ENCODE peak calls at places on chromosomes 16 and 17, in ten cellular contexts. R is progenitor cell of endocrine pancreas; A is mesothelial cell of epicardium; D is WTC11; P is heart left ventricle; Q is fibroblast of lung; Z is GM20000; W is esophagus muscularis mucosa; F is NB4; J is CD4-positive, alpha-beta T cell. K is an unnamed sample.

GRCh38 chr17:43906951-43907424 is 348 bp downstream of the MPP2 start:
- DNase-seq in R (no peak), A (no peak), D (peak), P (no peak), Q (no peak), Z (no peak), W (no peak), F (peak), J (no peak), K (no peak)

GRCh38 chr17:27751622-27752490 is 48.5 kb downstream of the NOS2 start:
- DNase-seq in R (no peak), A (no peak), D (no peak), P (no peak), Q (no peak), Z (no peak), W (no peak), F (no peak), J (no peak), K (peak)

GRCh38 chr17:48244121-48244711 is 136.7 kb downstream of the SNX11 start:
- DNase-seq in R (no peak), A (no peak), D (no peak), P (no peak), Q (peak), Z (no peak), W (no peak), F (peak), J (no peak), K (no peak)

GRCh38 chr17:13352747-13353415 is 248.8 kb downstream of the HS3ST3A1 start:
- DNase-seq in R (no peak), A (no peak), D (no peak), P (no peak), Q (no peak), Z (no peak), W (no peak), F (no peak), J (no peak), K (no peak)

GRCh38 chr17:16443390-16444257 is 28.3 kb downstream of the TRPV2 start:
- DNase-seq in R (no peak), A (no peak), D (no peak), P (no peak), Q (no peak), Z (no peak), W (no peak), F (peak), J (no peak), K (no peak)

GRCh38 chr16:19517424-19518089 is 4.3 kb downstream of the GDE1 start:
- DNase-seq in R (no peak), A (no peak), D (no peak), P (no peak), Q (peak), Z (no peak), W (no peak), F (no peak), J (no peak), K (no peak)

GRCh38 chr17:27207073-27207511 is 86.8 kb upstream of the WSB1 start:
- DNase-seq in R (no peak), A (no peak), D (no peak), P (no peak), Q (peak), Z (no peak), W (no peak), F (peak), J (no peak), K (no peak)

GRCh38 chr17:38587193-38587592 is 18.6 kb downstream of the SRCIN1 start:
- DNase-seq in R (no peak), A (no peak), D (no peak), P (no peak), Q (no peak), Z (no peak), W (no peak), F (peak), J (no peak), K (no peak)

GRCh38 chr17:5785867-5786509 is 201.7 kb upstream of the NLRP1 start:
- DNase-seq in R (no peak), A (no peak), D (no peak), P (no peak), Q (peak), Z (peak), W (no peak), F (peak), J (no peak), K (no peak)

GRCh38 chr17:42111901-42112551 is 488 bp downstream of the DHX58 start:
- DNase-seq in R (no peak), A (no peak), D (no peak), P (no peak), Q (no peak), Z (no peak), W (no peak), F (no peak), J (peak), K (no peak)

GRCh38 chr16:49924078-49924477 is 68.2 kb upstream of the ZNF423 start:
- DNase-seq in R (no peak), A (no peak), D (no peak), P (no peak), Q (no peak), Z (no peak), W (no peak), F (peak), J (no peak), K (no peak)

GRCh38 chr17:81885869-81886548 is 5.4 kb downstream of the ALYREF start:
- DNase-seq in R (no peak), A (no peak), D (no peak), P (no peak), Q (peak), Z (no peak), W (no peak), F (peak), J (no peak), K (no peak)

GRCh38 chr16:50263060-50263909 is 3.1 kb upstream of the ADCY7 start:
- DNase-seq in R (no peak), A (no peak), D (no peak), P (no peak), Q (no peak), Z (no peak), W (no peak), F (no peak), J (no peak), K (no peak)

GRCh38 chr17:39973496-39973895 is 7.1 kb upstream of the PSMD3 start:
- DNase-seq in R (no peak), A (no peak), D (no peak), P (no peak), Q (no peak), Z (no peak), W (no peak), F (no peak), J (no peak), K (no peak)

GRCh38 chr16:67372664-67373063 is 20.6 kb downstream of the TPPP3 start:
- DNase-seq in R (no peak), A (no peak), D (no peak), P (no peak), Q (peak), Z (no peak), W (no peak), F (peak), J (no peak), K (no peak)

GRCh38 chr17:57109393-57110151 is 24.5 kb downstream of the AKAP1 start:
- DNase-seq in R (no peak), A (no peak), D (peak), P (peak), Q (no peak), Z (no peak), W (no peak), F (peak), J (no peak), K (no peak)

GRCh38 chr16:76800196-76800595 is 390.8 kb upstream of the MON1B start:
- DNase-seq in R (no peak), A (no peak), D (no peak), P (no peak), Q (no peak), Z (no peak), W (no peak), F (no peak), J (no peak), K (no peak)

GRCh38 chr16:47026492-47026891 is 53.0 kb upstream of the DNAJA2 start:
- DNase-seq in R (no peak), A (no peak), D (no peak), P (no peak), Q (no peak), Z (no peak), W (no peak), F (no peak), J (no peak), K (no peak)
- TF ChIP-seq CTCF in R (no peak), A (no peak), D (no peak), P (no peak), Q (no peak), Z (no peak), W (no peak), F (no peak), J (no peak), K (no peak)

GRCh38 chr16:73743665-73744496 is 552.7 kb upstream of the PSMD7 start:
- DNase-seq in R (no peak), A (no peak), D (peak), P (no peak), Q (no peak), Z (no peak), W (peak), F (peak), J (no peak), K (no peak)
- TF ChIP-seq CTCF in R (peak), A (no peak), D (peak), P (no peak), Q (peak), Z (no peak), W (no peak), F (peak), J (no peak), K (no peak)

GRCh38 chr16:71442041-71442440 is at the start of gene TLE7:
- DNase-seq in R (no peak), A (no peak), D (no peak), P (no peak), Q (no peak), Z (no peak), W (no peak), F (no peak), J (no peak), K (peak)

GRCh38 chr16:71441348-71441781 is 489 bp downstream of the TLE7 start:
- DNase-seq in R (no peak), A (no peak), D (peak), P (no peak), Q (no peak), Z (peak), W (no peak), F (no peak), J (no peak), K (no peak)

GRCh38 chr16:71439531-71439930 is 2.3 kb downstream of the TLE7 start:
- DNase-seq in R (no peak), A (no peak), D (no peak), P (no peak), Q (peak), Z (no peak), W (no peak), F (no peak), J (no peak), K (no peak)

GRCh38 chr16:71443714-71444113 is 1.9 kb upstream of the TLE7 start:
- DNase-seq in R (no peak), A (no peak), D (no peak), P (no peak), Q (no peak), Z (no peak), W (no peak), F (no peak), J (no peak), K (peak)

GRCh38 chr16:71440669-71441347 is 1.0 kb downstream of the TLE7 start:
- DNase-seq in R (no peak), A (no peak), D (peak), P (no peak), Q (no peak), Z (peak), W (no peak), F (peak), J (no peak), K (no peak)
- TF ChIP-seq CTCF in R (peak), A (no peak), D (peak), P (no peak), Q (no peak), Z (peak), W (no peak), F (peak), J (no peak), K (no peak)

GRCh38 chr17:30203471-30203981 is 32.0 kb downstream of the SLC6A4 start:
- DNase-seq in R (no peak), A (no peak), D (peak), P (no peak), Q (no peak), Z (no peak), W (no peak), F (no peak), J (no peak), K (peak)
- TF ChIP-seq CTCF in R (no peak), A (no peak), D (no peak), P (no peak), Q (no peak), Z (no peak), W (no peak), F (no peak), J (no peak), K (no peak)

GRCh38 chr17:61837175-61838051 is 25.9 kb downstream of the BRIP1 start:
- DNase-seq in R (peak), A (peak), D (peak), P (peak), Q (peak), Z (peak), W (no peak), F (peak), J (peak), K (no peak)
- TF ChIP-seq CTCF in R (peak), A (peak), D (peak), P (peak), Q (peak), Z (peak), W (peak), F (peak), J (peak), K (peak)

GRCh38 chr17:3964203-3965122 is at the start of gene ATP2A3:
- DNase-seq in R (no peak), A (no peak), D (peak), P (peak), Q (no peak), Z (peak), W (no peak), F (peak), J (peak), K (no peak)

GRCh38 chr17:3961564-3962047 is 2.6 kb downstream of the ATP2A3 start:
- DNase-seq in R (no peak), A (no peak), D (no peak), P (no peak), Q (no peak), Z (no peak), W (no peak), F (peak), J (peak), K (no peak)

GRCh38 chr17:3962217-3963069 is 1.8 kb downstream of the ATP2A3 start:
- DNase-seq in R (no peak), A (no peak), D (no peak), P (no peak), Q (no peak), Z (no peak), W (no peak), F (no peak), J (no peak), K (no peak)

GRCh38 chr17:3965123-3965800 is 1.0 kb upstream of the ATP2A3 start:
- DNase-seq in R (no peak), A (no peak), D (peak), P (peak), Q (peak), Z (peak), W (no peak), F (peak), J (peak), K (no peak)

GRCh38 chr17:3963214-3964201 is 729 bp downstream of the ATP2A3 start:
- DNase-seq in R (no peak), A (no peak), D (peak), P (no peak), Q (no peak), Z (peak), W (no peak), F (peak), J (peak), K (no peak)
- TF ChIP-seq CTCF in R (no peak), A (no peak), D (no peak), P (no peak), Q (no peak), Z (no peak), W (peak), F (no peak), J (no peak), K (no peak)

GRCh38 chr17:73359987-73360410 is 48.2 kb upstream of the CDC42EP4 start:
- DNase-seq in R (peak), A (no peak), D (peak), P (no peak), Q (no peak), Z (no peak), W (no peak), F (no peak), J (no peak), K (no peak)
- TF ChIP-seq CTCF in R (peak), A (no peak), D (no peak), P (no peak), Q (no peak), Z (no peak), W (no peak), F (no peak), J (no peak), K (no peak)

DNA sequence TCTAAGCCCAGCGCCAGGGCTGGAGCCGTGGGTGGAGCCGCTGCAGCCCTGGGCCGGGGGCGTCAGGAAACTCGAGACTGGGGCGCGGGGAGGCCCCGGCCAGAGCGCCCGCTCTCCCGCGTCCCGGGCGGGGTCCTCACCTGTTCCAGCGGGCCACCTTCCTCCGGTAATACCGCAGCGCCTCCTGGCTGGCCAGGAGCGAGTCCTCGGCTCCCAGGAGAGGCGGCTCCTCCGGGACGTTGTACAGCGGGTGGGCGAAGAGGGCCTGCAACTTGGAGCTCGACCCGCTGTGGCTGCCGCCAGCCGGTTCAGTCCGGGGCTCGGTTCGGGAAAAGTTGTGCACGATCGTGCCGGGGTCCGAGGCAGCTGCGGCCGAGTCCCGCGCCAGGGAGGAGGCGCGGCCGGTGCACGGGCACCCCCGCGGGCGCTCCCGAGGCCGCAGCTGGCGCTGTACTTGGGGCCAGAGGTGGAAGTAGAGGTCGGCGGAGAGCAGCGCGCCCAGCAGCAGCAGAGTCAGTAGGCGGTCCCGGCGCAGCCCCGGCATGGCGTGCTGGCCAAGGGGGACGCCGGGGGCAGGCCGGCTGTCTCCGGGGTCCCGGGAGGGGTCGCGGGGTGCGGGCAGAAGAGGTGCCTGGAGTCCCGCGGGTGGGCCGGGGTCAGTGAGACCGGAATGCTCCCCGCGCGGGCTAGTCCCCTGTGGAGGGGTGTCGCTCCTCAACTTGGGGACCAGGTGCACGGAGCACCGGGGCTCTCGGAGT is 865 bp downstream of the FAM20A start:
- DNase-seq in R (peak), A (peak), D (peak), P (peak), Q (no peak), Z (peak), W (peak), F (no peak), J (no peak), K (peak)
- TF ChIP-seq CTCF in R (peak), A (no peak), D (no peak), P (no peak), Q (peak), Z (no peak), W (no peak), F (no peak), J (no peak), K (no peak)

DNA sequence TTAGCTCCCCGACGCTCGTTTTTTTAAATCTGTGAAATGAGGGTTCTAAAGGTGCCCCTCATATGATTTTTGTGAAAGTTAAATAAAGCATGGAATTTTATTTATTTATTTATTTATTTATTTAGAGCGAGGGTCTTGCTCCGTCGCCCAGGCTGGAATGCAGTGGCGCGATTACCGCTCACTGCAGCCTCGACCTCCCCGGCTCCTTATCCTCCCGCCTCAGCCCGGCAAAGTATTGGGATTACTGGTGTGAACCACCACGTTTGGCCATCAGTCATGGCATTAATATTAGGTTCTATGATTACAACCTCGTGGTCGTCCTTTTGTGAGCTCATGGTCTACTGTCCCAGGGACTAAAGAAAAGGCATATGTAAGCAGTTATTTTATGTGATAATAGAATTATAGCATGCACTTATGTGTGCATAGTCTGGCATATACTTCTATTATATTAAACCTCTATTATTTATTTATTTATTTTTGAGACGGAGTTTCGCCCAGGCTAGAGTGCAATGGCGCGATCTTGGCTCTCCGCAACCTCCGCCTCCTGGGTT is 557 bp upstream of the LUC7L start:
- DNase-seq in R (no peak), A (no peak), D (no peak), P (no peak), Q (no peak), Z (no peak), W (no peak), F (no peak), J (no peak), K (no peak)
- TF ChIP-seq CTCF in R (no peak), A (no peak), D (no peak), P (no peak), Q (no peak), Z (no peak), W (no peak), F (no peak), J (no peak), K (no peak)